ENCODE peak calls at places on chromosomes 16 and 17, in eight cellular contexts. N, E, M, R, B, Q, W and X are unnamed samples.

GRCh38 chr16:31876955-31877828 is 3.6 kb downstream of the ZNF267 start:
- DNase-seq in W (no peak), N (no peak), R (peak), M (peak), E (peak), B (peak), Q (peak), X (peak)

GRCh38 chr17:72560303-72561247 is 439.8 kb downstream of the SOX9 start:
- DNase-seq in B (no peak), E (no peak), W (no peak), M (peak), R (peak), N (peak), Q (peak), X (peak)

GRCh38 chr16:50266337-50267091 is at the start of gene ADCY7:
- DNase-seq in B (no peak), N (no peak), R (peak), E (peak), M (peak), Q (peak), W (no peak), X (peak)

GRCh38 chr16:4699030-4699556 is 5.7 kb downstream of the NUDT16L1 start:
- DNase-seq in R (no peak), B (no peak), W (no peak), N (no peak), Q (no peak), E (no peak), M (no peak), X (no peak)

GRCh38 chr16:24700549-24701392 is 28.7 kb upstream of the TNRC6A start:
- DNase-seq in B (peak), E (peak), N (no peak), R (peak), M (peak), Q (peak), W (peak), X (peak)

GRCh38 chr17:68776451-68776850 is 175.3 kb upstream of the FAM20A start:
- DNase-seq in E (no peak), R (no peak), N (no peak), M (no peak), W (no peak), Q (no peak), B (no peak), X (no peak)

GRCh38 chr16:50653056-50653455 is 28.1 kb downstream of the SNX20 start:
- DNase-seq in M (no peak), N (no peak), Q (no peak), E (no peak), W (no peak), B (no peak), R (no peak), X (no peak)

GRCh38 chr16:8828541-8829165 is 31.0 kb downstream of the PMM2 start:
- DNase-seq in N (no peak), B (no peak), E (no peak), M (peak), R (no peak), W (no peak), Q (no peak), X (no peak)

GRCh38 chr16:25060920-25061319 is 45.8 kb upstream of the ARHGAP17 start:
- DNase-seq in Q (no peak), B (no peak), E (no peak), N (no peak), W (no peak), R (peak), M (no peak), X (no peak)

GRCh38 chr17:79952265-79952877 is 83.3 kb downstream of the TBC1D16 start:
- DNase-seq in R (no peak), M (no peak), Q (no peak), W (no peak), B (no peak), N (no peak), E (no peak), X (no peak)

GRCh38 chr16:81833751-81834150 is 54.7 kb downstream of the PLCG2 start:
- DNase-seq in M (no peak), B (no peak), R (no peak), E (no peak), W (no peak), Q (no peak), N (no peak), X (no peak)

GRCh38 chr16:50598936-50599361 is 50.8 kb downstream of the NKD1 start:
- DNase-seq in M (no peak), N (no peak), B (no peak), E (no peak), W (no peak), R (no peak), Q (no peak), X (no peak)

GRCh38 chr17:79362996-79363305 is 247.9 kb downstream of the RBFOX3 start:
- DNase-seq in R (no peak), B (no peak), W (no peak), N (no peak), Q (no peak), M (no peak), E (no peak), X (no peak)

GRCh38 chr16:1154291-1154886 is 1.5 kb downstream of the CACNA1H start:
- DNase-seq in N (no peak), M (peak), W (no peak), B (no peak), Q (no peak), E (no peak), R (no peak), X (no peak)

GRCh38 chr16:13554020-13554419 is 365.9 kb upstream of the ERCC4 start:
- DNase-seq in Q (no peak), W (no peak), R (no peak), B (no peak), M (no peak), E (no peak), N (no peak), X (no peak)

GRCh38 chr16:2226918-2227317 is 3.5 kb downstream of the E4F1 start:
- DNase-seq in Q (no peak), R (no peak), E (no peak), N (no peak), B (no peak), M (no peak), W (no peak), X (no peak)

GRCh38 chr16:2228161-2228824 is 4.9 kb downstream of the E4F1 start:
- DNase-seq in E (no peak), R (no peak), Q (no peak), W (no peak), B (no peak), N (no peak), M (no peak), X (no peak)

GRCh38 chr16:2223375-2224182 is at the start of gene E4F1:
- DNase-seq in W (peak), E (peak), B (peak), N (peak), R (peak), Q (peak), M (peak), X (peak)

GRCh38 chr16:2226245-2226793 is 2.9 kb downstream of the E4F1 start:
- DNase-seq in B (no peak), Q (no peak), W (no peak), E (no peak), M (no peak), R (no peak), N (no peak), X (no peak)

GRCh38 chr16:2224183-2224486 is 744 bp downstream of the E4F1 start:
- DNase-seq in M (peak), B (no peak), Q (peak), W (no peak), N (no peak), R (peak), E (peak), X (no peak)
- TF ChIP-seq CTCF in M (peak), B (peak), Q (no peak), W (no peak), N (no peak), R (peak), E (peak), X (no peak)

GRCh38 chr17:65941500-65941899 is 250.4 kb downstream of the CEP112 start:
- DNase-seq in N (no peak), M (no peak), R (peak), W (no peak), E (no peak), B (no peak), Q (no peak), X (no peak)
- TF ChIP-seq CTCF in N (peak), M (no peak), R (no peak), W (no peak), E (no peak), B (no peak), Q (peak), X (no peak)

GRCh38 chr17:8221663-8222379 is 11.4 kb upstream of the AURKB start:
- DNase-seq in B (peak), N (peak), R (peak), Q (peak), M (peak), W (peak), E (peak), X (peak)
- TF ChIP-seq CTCF in B (no peak), N (no peak), R (no peak), Q (no peak), M (no peak), W (no peak), E (no peak), X (no peak)

GRCh38 chr17:44759096-44759915 is 518 bp downstream of the ADAM11 start:
- DNase-seq in N (peak), W (no peak), M (no peak), B (no peak), Q (no peak), E (no peak), R (no peak), X (no peak)
- TF ChIP-seq CTCF in N (peak), W (no peak), M (no peak), B (no peak), Q (peak), E (peak), R (peak), X (peak)

GRCh38 chr16:29862884-29863668 is at the start of gene CDIPT:
- DNase-seq in W (peak), E (peak), Q (peak), M (peak), R (peak), B (peak), N (peak), X (peak)

GRCh38 chr16:29864205-29864604 is 1.2 kb upstream of the CDIPT start:
- DNase-seq in W (no peak), E (no peak), R (no peak), B (no peak), N (no peak), M (no peak), Q (no peak), X (no peak)

GRCh38 chr16:29860218-29860617 is 2.8 kb downstream of the CDIPT start:
- DNase-seq in N (no peak), R (no peak), B (no peak), M (no peak), W (no peak), Q (no peak), E (no peak), X (no peak)

GRCh38 chr16:29862383-29862883 is 593 bp downstream of the CDIPT start:
- DNase-seq in N (no peak), R (peak), E (no peak), Q (no peak), B (no peak), W (no peak), M (no peak), X (peak)

GRCh38 chr16:29863669-29863984 is 601 bp upstream of the CDIPT start:
- DNase-seq in R (no peak), W (no peak), M (no peak), E (no peak), Q (no peak), N (no peak), B (no peak), X (no peak)
- TF ChIP-seq CTCF in R (no peak), W (no peak), M (no peak), E (no peak), Q (no peak), N (no peak), B (no peak), X (no peak)

GRCh38 chr16:53703590-53704444 is at the start of the genes FTO and RPGRIP1L:
- DNase-seq in R (peak), B (peak), N (peak), M (peak), E (peak), Q (peak), W (peak), X (peak)
- TF ChIP-seq CTCF in R (no peak), B (no peak), N (no peak), M (no peak), E (no peak), Q (peak), W (no peak), X (no peak)

GRCh38 chr17:49843774-49844350 is 4.0 kb downstream of the TAC4 start:
- DNase-seq in Q (no peak), W (no peak), B (no peak), R (no peak), E (no peak), M (no peak), N (no peak), X (peak)
- TF ChIP-seq CTCF in Q (peak), W (no peak), B (peak), R (peak), E (peak), M (peak), N (peak), X (peak)

GRCh38 chr17:42535400-42536047 is 517 bp upstream of the NAGLU start:
- DNase-seq in M (no peak), W (no peak), N (no peak), B (no peak), R (no peak), E (no peak), Q (no peak), X (no peak)
- TF ChIP-seq CTCF in M (no peak), W (no peak), N (no peak), B (no peak), R (no peak), E (no peak), Q (no peak), X (no peak)

GRCh38 chr17:1996243-1997145 is 28.6 kb downstream of the RTN4RL1 start:
- DNase-seq in M (no peak), R (no peak), W (no peak), Q (no peak), E (no peak), N (no peak), B (no peak), X (no peak)

GRCh38 chr17:1999557-2000251 is 25.4 kb downstream of the RTN4RL1 start:
- DNase-seq in M (peak), Q (peak), E (no peak), N (peak), B (no peak), R (peak), W (no peak), X (peak)

GRCh38 chr17:1997146-1997586 is 28.0 kb downstream of the RTN4RL1 start:
- DNase-seq in E (no peak), N (no peak), M (no peak), Q (no peak), B (no peak), W (no peak), R (no peak), X (peak)

GRCh38 chr17:1998426-1998784 is 26.7 kb downstream of the RTN4RL1 start:
- DNase-seq in N (peak), Q (no peak), B (no peak), W (no peak), R (no peak), M (no peak), E (no peak), X (no peak)

GRCh38 chr17:1997587-1998425 is 27.3 kb downstream of the RTN4RL1 start:
- DNase-seq in R (no peak), N (peak), Q (no peak), B (no peak), M (no peak), E (no peak), W (no peak), X (peak)
- TF ChIP-seq CTCF in R (no peak), N (no peak), Q (no peak), B (no peak), M (no peak), E (no peak), W (no peak), X (no peak)

GRCh38 chr17:16491703-16492612 is at the start of gene LRRC75A:
- DNase-seq in Q (no peak), R (peak), M (peak), N (peak), B (no peak), E (no peak), W (no peak), X (peak)
- TF ChIP-seq CTCF in Q (no peak), R (no peak), M (no peak), N (no peak), B (no peak), E (no peak), W (no peak), X (no peak)